ENCODE peak calls at places on chromosomes 5 and 9, in four cellular contexts. One of them, this sample, is unnamed.

GRCh38 chr5:143279698-143280097 is 123.8 kb downstream of the NR3C1 start:
- DNase-seq in astrocyte of the spinal cord: no peak
- DNase-seq in neural crest cell: no peak
- DNase-seq in HCEC 1CT: peak
- DNase-seq in this sample: no peak

GRCh38 chr5:38466444-38467189 is 89.8 kb downstream of the LIFR start:
- DNase-seq in HCEC 1CT: peak
- DNase-seq in neural crest cell: no peak
- DNase-seq in astrocyte of the spinal cord: peak
- DNase-seq in this sample: peak

GRCh38 chr5:55031492-55031891 is 7.4 kb downstream of the GZMK start:
- DNase-seq in HCEC 1CT: no peak
- DNase-seq in neural crest cell: no peak
- DNase-seq in astrocyte of the spinal cord: peak
- DNase-seq in this sample: no peak

GRCh38 chr9:86925686-86926085 is 21.6 kb downstream of the GAS1 start:
- DNase-seq in neural crest cell: no peak
- DNase-seq in astrocyte of the spinal cord: no peak
- DNase-seq in HCEC 1CT: peak
- DNase-seq in this sample: no peak

GRCh38 chr9:111966324-111966723 is 69.7 kb downstream of the UGCG start:
- DNase-seq in astrocyte of the spinal cord: no peak
- DNase-seq in neural crest cell: no peak
- DNase-seq in HCEC 1CT: no peak
- DNase-seq in this sample: no peak

GRCh38 chr9:36823466-36823865 is 210.6 kb downstream of the PAX5 start:
- DNase-seq in HCEC 1CT: no peak
- DNase-seq in astrocyte of the spinal cord: no peak
- DNase-seq in neural crest cell: no peak
- DNase-seq in this sample: no peak

GRCh38 chr5:130333089-130333488 is 428.8 kb downstream of the CHSY3 start:
- DNase-seq in astrocyte of the spinal cord: peak
- DNase-seq in HCEC 1CT: peak
- DNase-seq in neural crest cell: no peak
- DNase-seq in this sample: no peak

GRCh38 chr9:83020327-83020726 is 42.6 kb downstream of the RASEF start:
- DNase-seq in HCEC 1CT: no peak
- DNase-seq in astrocyte of the spinal cord: no peak
- DNase-seq in neural crest cell: no peak
- DNase-seq in this sample: no peak

GRCh38 chr5:14615365-14615764 is 33.8 kb downstream of the OTULINL start:
- DNase-seq in astrocyte of the spinal cord: no peak
- DNase-seq in neural crest cell: no peak
- DNase-seq in HCEC 1CT: no peak
- DNase-seq in this sample: no peak

GRCh38 chr9:124708633-124709032 is 62.5 kb downstream of the NR6A1 start:
- DNase-seq in HCEC 1CT: peak
- DNase-seq in neural crest cell: no peak
- DNase-seq in astrocyte of the spinal cord: peak
- DNase-seq in this sample: no peak

GRCh38 chr5:115366223-115366622 is 69.8 kb upstream of the CCDC112 start:
- DNase-seq in astrocyte of the spinal cord: peak
- DNase-seq in neural crest cell: no peak
- DNase-seq in HCEC 1CT: peak
- DNase-seq in this sample: no peak

GRCh38 chr5:56099346-56099745 is 104.6 kb upstream of the IL6ST start:
- DNase-seq in neural crest cell: no peak
- DNase-seq in astrocyte of the spinal cord: peak
- DNase-seq in HCEC 1CT: peak
- DNase-seq in this sample: no peak

GRCh38 chr5:26669523-26669922 is 368.9 kb downstream of the CDH9 start:
- DNase-seq in neural crest cell: no peak
- DNase-seq in HCEC 1CT: no peak
- DNase-seq in astrocyte of the spinal cord: no peak
- DNase-seq in this sample: no peak

GRCh38 chr5:61735999-61736398 is 403.9 kb downstream of the ZSWIM6 start:
- DNase-seq in neural crest cell: no peak
- DNase-seq in astrocyte of the spinal cord: no peak
- DNase-seq in HCEC 1CT: no peak
- DNase-seq in this sample: no peak

GRCh38 chr5:149153193-149153750 is 12.0 kb downstream of the ABLIM3 start:
- DNase-seq in astrocyte of the spinal cord: no peak
- DNase-seq in neural crest cell: no peak
- DNase-seq in HCEC 1CT: no peak
- DNase-seq in this sample: no peak

GRCh38 chr5:40082313-40082712 is 597.4 kb upstream of the PTGER4 start:
- DNase-seq in HCEC 1CT: no peak
- DNase-seq in neural crest cell: no peak
- DNase-seq in astrocyte of the spinal cord: no peak
- DNase-seq in this sample: no peak

GRCh38 chr9:16671591-16672137 is 198.8 kb downstream of the BNC2 start:
- DNase-seq in astrocyte of the spinal cord: peak
- DNase-seq in neural crest cell: no peak
- DNase-seq in HCEC 1CT: peak
- DNase-seq in this sample: no peak

GRCh38 chr5:55172937-55173695 is at the start of gene CDC20B:
- DNase-seq in HCEC 1CT: peak
- DNase-seq in astrocyte of the spinal cord: peak
- DNase-seq in neural crest cell: peak
- DNase-seq in this sample: no peak

GRCh38 chr5:153523196-153523595 is 32.7 kb downstream of the GRIA1 start:
- DNase-seq in neural crest cell: no peak
- DNase-seq in astrocyte of the spinal cord: peak
- DNase-seq in HCEC 1CT: peak
- DNase-seq in this sample: no peak

GRCh38 chr9:119868694-119869093 is 499.5 kb upstream of the BRINP1 start:
- DNase-seq in neural crest cell: no peak
- DNase-seq in HCEC 1CT: no peak
- DNase-seq in astrocyte of the spinal cord: no peak
- DNase-seq in this sample: no peak